ENCODE peak calls at places on chromosomes 7 and 10, in five cellular contexts. One of them, this sample, is unnamed.

GRCh38 chr10:48698971-48699627 is 14.4 kb downstream of the WDFY4 start:
- DNase-seq in activated effector memory CD4-positive, alpha-beta T cell treated with anti-CD3 and anti-CD28 coated beads, Interleukin-2, amount 50 U/mL, for 16 hours: no peak
- DNase-seq in CD8-positive, alpha-beta memory T cell: no peak
- DNase-seq in sigmoid colon: no peak
- DNase-seq in AG04450: no peak
- DNase-seq in this sample: no peak

GRCh38 chr7:123433665-123434064 is 100.7 kb downstream of the IQUB start:
- DNase-seq in activated effector memory CD4-positive, alpha-beta T cell treated with anti-CD3 and anti-CD28 coated beads, Interleukin-2, amount 50 U/mL, for 16 hours: no peak
- DNase-seq in CD8-positive, alpha-beta memory T cell: no peak
- DNase-seq in sigmoid colon: no peak
- DNase-seq in AG04450: no peak
- DNase-seq in this sample: no peak

GRCh38 chr10:88027570-88027969 is 164.1 kb downstream of the PTEN start:
- DNase-seq in activated effector memory CD4-positive, alpha-beta T cell treated with anti-CD3 and anti-CD28 coated beads, Interleukin-2, amount 50 U/mL, for 16 hours: no peak
- DNase-seq in CD8-positive, alpha-beta memory T cell: no peak
- DNase-seq in sigmoid colon: no peak
- DNase-seq in AG04450: no peak
- DNase-seq in this sample: no peak

GRCh38 chr7:7175075-7175695 is 7.2 kb upstream of the C1GALT1 start:
- DNase-seq in activated effector memory CD4-positive, alpha-beta T cell treated with anti-CD3 and anti-CD28 coated beads, Interleukin-2, amount 50 U/mL, for 16 hours: no peak
- DNase-seq in CD8-positive, alpha-beta memory T cell: no peak
- DNase-seq in sigmoid colon: no peak
- DNase-seq in AG04450: no peak
- DNase-seq in this sample: no peak

GRCh38 chr10:82660983-82661382 is 786.0 kb downstream of the NRG3 start:
- DNase-seq in activated effector memory CD4-positive, alpha-beta T cell treated with anti-CD3 and anti-CD28 coated beads, Interleukin-2, amount 50 U/mL, for 16 hours: no peak
- DNase-seq in CD8-positive, alpha-beta memory T cell: no peak
- DNase-seq in sigmoid colon: no peak
- DNase-seq in AG04450: no peak
- DNase-seq in this sample: no peak

GRCh38 chr10:25467861-25468260 is 293.1 kb downstream of the GPR158 start:
- DNase-seq in activated effector memory CD4-positive, alpha-beta T cell treated with anti-CD3 and anti-CD28 coated beads, Interleukin-2, amount 50 U/mL, for 16 hours: no peak
- DNase-seq in CD8-positive, alpha-beta memory T cell: no peak
- DNase-seq in sigmoid colon: no peak
- DNase-seq in AG04450: no peak
- DNase-seq in this sample: no peak

GRCh38 chr7:111756687-111757178 is 194.4 kb upstream of the IMMP2L start:
- DNase-seq in activated effector memory CD4-positive, alpha-beta T cell treated with anti-CD3 and anti-CD28 coated beads, Interleukin-2, amount 50 U/mL, for 16 hours: no peak
- DNase-seq in CD8-positive, alpha-beta memory T cell: no peak
- DNase-seq in sigmoid colon: peak; percentile 88
- DNase-seq in AG04450: peak; percentile 18
- DNase-seq in this sample: no peak

GRCh38 chr10:72658696-72659400 is 33.0 kb upstream of the MICU1 start:
- DNase-seq in activated effector memory CD4-positive, alpha-beta T cell treated with anti-CD3 and anti-CD28 coated beads, Interleukin-2, amount 50 U/mL, for 16 hours: no peak
- DNase-seq in CD8-positive, alpha-beta memory T cell: no peak
- DNase-seq in sigmoid colon: no peak
- DNase-seq in AG04450: no peak
- DNase-seq in this sample: no peak

GRCh38 chr7:28686418-28686800 is 271.7 kb downstream of the TRIL start:
- DNase-seq in activated effector memory CD4-positive, alpha-beta T cell treated with anti-CD3 and anti-CD28 coated beads, Interleukin-2, amount 50 U/mL, for 16 hours: no peak
- DNase-seq in CD8-positive, alpha-beta memory T cell: no peak
- DNase-seq in sigmoid colon: no peak
- DNase-seq in AG04450: peak; percentile 38
- DNase-seq in this sample: no peak

GRCh38 chr10:16816142-16816541 is 1.1 kb downstream of the RSU1 start:
- DNase-seq in activated effector memory CD4-positive, alpha-beta T cell treated with anti-CD3 and anti-CD28 coated beads, Interleukin-2, amount 50 U/mL, for 16 hours: no peak
- DNase-seq in CD8-positive, alpha-beta memory T cell: no peak
- DNase-seq in sigmoid colon: no peak
- DNase-seq in AG04450: no peak
- DNase-seq in this sample: no peak

GRCh38 chr10:30068482-30069223 is 9.3 kb upstream of the JCAD start:
- DNase-seq in activated effector memory CD4-positive, alpha-beta T cell treated with anti-CD3 and anti-CD28 coated beads, Interleukin-2, amount 50 U/mL, for 16 hours: no peak
- DNase-seq in CD8-positive, alpha-beta memory T cell: no peak
- DNase-seq in sigmoid colon: no peak
- DNase-seq in AG04450: no peak
- DNase-seq in this sample: no peak

GRCh38 chr10:34674169-34674568 is 140.9 kb downstream of the PARD3 start:
- DNase-seq in activated effector memory CD4-positive, alpha-beta T cell treated with anti-CD3 and anti-CD28 coated beads, Interleukin-2, amount 50 U/mL, for 16 hours: no peak
- DNase-seq in CD8-positive, alpha-beta memory T cell: no peak
- DNase-seq in sigmoid colon: no peak
- DNase-seq in AG04450: no peak
- DNase-seq in this sample: no peak

GRCh38 chr10:22854935-22855421 is 72.9 kb upstream of the ARMC3 start:
- DNase-seq in activated effector memory CD4-positive, alpha-beta T cell treated with anti-CD3 and anti-CD28 coated beads, Interleukin-2, amount 50 U/mL, for 16 hours: no peak
- DNase-seq in CD8-positive, alpha-beta memory T cell: no peak
- DNase-seq in sigmoid colon: no peak
- DNase-seq in AG04450: no peak
- DNase-seq in this sample: no peak

GRCh38 chr10:80588506-80589020 is 50.9 kb downstream of the SH2D4B start:
- DNase-seq in activated effector memory CD4-positive, alpha-beta T cell treated with anti-CD3 and anti-CD28 coated beads, Interleukin-2, amount 50 U/mL, for 16 hours: no peak
- DNase-seq in CD8-positive, alpha-beta memory T cell: no peak
- DNase-seq in sigmoid colon: peak; percentile 34
- DNase-seq in AG04450: no peak
- DNase-seq in this sample: no peak

GRCh38 chr10:93379366-93380042 is 102.6 kb downstream of the MYOF start:
- DNase-seq in activated effector memory CD4-positive, alpha-beta T cell treated with anti-CD3 and anti-CD28 coated beads, Interleukin-2, amount 50 U/mL, for 16 hours: peak; percentile 73
- DNase-seq in CD8-positive, alpha-beta memory T cell: no peak
- DNase-seq in sigmoid colon: no peak
- DNase-seq in AG04450: peak; percentile 39
- DNase-seq in this sample: peak; percentile 9

GRCh38 chr7:112019932-112020331 is 186.3 kb downstream of the DOCK4 start:
- DNase-seq in activated effector memory CD4-positive, alpha-beta T cell treated with anti-CD3 and anti-CD28 coated beads, Interleukin-2, amount 50 U/mL, for 16 hours: no peak
- DNase-seq in CD8-positive, alpha-beta memory T cell: no peak
- DNase-seq in sigmoid colon: no peak
- DNase-seq in AG04450: no peak
- DNase-seq in this sample: no peak

GRCh38 chr10:48612241-48612943 is 7.5 kb upstream of the ARHGAP22 start:
- DNase-seq in activated effector memory CD4-positive, alpha-beta T cell treated with anti-CD3 and anti-CD28 coated beads, Interleukin-2, amount 50 U/mL, for 16 hours: no peak
- DNase-seq in CD8-positive, alpha-beta memory T cell: no peak
- DNase-seq in sigmoid colon: no peak
- DNase-seq in AG04450: no peak
- DNase-seq in this sample: no peak

GRCh38 chr10:71656220-71656619 is 63.4 kb downstream of the C10orf105 start:
- DNase-seq in activated effector memory CD4-positive, alpha-beta T cell treated with anti-CD3 and anti-CD28 coated beads, Interleukin-2, amount 50 U/mL, for 16 hours: no peak
- DNase-seq in CD8-positive, alpha-beta memory T cell: no peak
- DNase-seq in sigmoid colon: no peak
- DNase-seq in AG04450: no peak
- DNase-seq in this sample: no peak